ENCODE peak calls at places on chromosomes 11 and 22, in nine cellular contexts. R is stomach, B is HepG2, L is cardiac muscle cell, T is mesenchymal stem cell, I is PC-3, W is astrocyte, G is adrenal gland, M is choroid plexus epithelial cell. O is an unnamed sample.

GRCh38 chr11:100830978-100831732 is 144.1 kb downstream of the ARHGAP42 start:
- DNase-seq in R (no peak), B (no peak), L (no peak), T (peak; percentile 85), I (peak; percentile 80), W (peak; percentile 68), G (no peak), M (peak; percentile 82), O (peak; percentile 49)

GRCh38 chr11:110538154-110538553 is 108.4 kb downstream of the FDX1 start:
- DNase-seq in R (no peak), B (no peak), L (no peak), T (no peak), I (no peak), W (no peak), G (no peak), M (no peak), O (no peak)

GRCh38 chr11:2791139-2791520 is 91.3 kb upstream of the KCNQ1OT1 start:
- DNase-seq in R (peak; percentile 45), B (no peak), L (no peak), T (no peak), I (no peak), W (no peak), G (peak; percentile 44), M (no peak), O (peak; percentile 39)

GRCh38 chr11:32774081-32774480 is 20.4 kb downstream of the CCDC73 start:
- DNase-seq in R (no peak), B (no peak), L (no peak), T (no peak), I (no peak), W (no peak), G (no peak), M (no peak), O (no peak)

GRCh38 chr11:61627831-61628753 is 47.2 kb upstream of the SYT7 start:
- DNase-seq in R (peak; percentile 81), B (peak; percentile 57), L (peak; percentile 88), T (peak; percentile 61), I (peak; percentile 89), W (peak; percentile 40), G (peak; percentile 86), M (peak; percentile 81), O (no peak)

GRCh38 chr11:115724709-115725108 is 220.5 kb upstream of the CADM1 start:
- DNase-seq in R (no peak), B (no peak), L (no peak), T (peak; percentile 48), I (no peak), W (peak; percentile 72), G (no peak), M (no peak), O (peak; percentile 9)

GRCh38 chr11:127238321-127238720 is 237.8 kb upstream of the KIRREL3 start:
- DNase-seq in R (no peak), B (no peak), L (no peak), T (no peak), I (no peak), W (no peak), G (no peak), M (no peak), O (no peak)

GRCh38 chr11:8368194-8368593 is 104.5 kb upstream of the LMO1 start:
- DNase-seq in R (no peak), B (no peak), L (no peak), T (no peak), I (no peak), W (no peak), G (no peak), M (no peak), O (no peak)

GRCh38 chr11:34924714-34925113 is 8.3 kb downstream of the PDHX start:
- DNase-seq in R (no peak), B (no peak), L (no peak), T (no peak), I (no peak), W (no peak), G (no peak), M (no peak), O (no peak)

GRCh38 chr22:24938741-24939341 is 7.7 kb downstream of the LHFPL7 start:
- DNase-seq in R (no peak), B (peak; percentile 49), L (peak; percentile 72), T (peak; percentile 46), I (peak; percentile 72), W (no peak), G (no peak), M (peak; percentile 67), O (no peak)

GRCh38 chr11:33657757-33658156 is 42.9 kb downstream of the C11orf91 start:
- DNase-seq in R (no peak), B (no peak), L (no peak), T (no peak), I (no peak), W (no peak), G (peak; percentile 6), M (no peak), O (no peak)

GRCh38 chr22:45450931-45451651 is 37.6 kb downstream of the RIBC2 start:
- DNase-seq in R (no peak), B (no peak), L (no peak), T (peak; percentile 77), I (no peak), W (peak; percentile 88), G (no peak), M (peak; percentile 15), O (no peak)

GRCh38 chr11:48228761-48229160 is 12.2 kb downstream of the OR4B1 start:
- DNase-seq in R (no peak), B (no peak), L (no peak), T (no peak), I (no peak), W (no peak), G (no peak), M (no peak), O (no peak)

GRCh38 chr11:47359162-47359561 is 6.7 kb upstream of the MYBPC3 start:
- DNase-seq in R (no peak), B (no peak), L (no peak), T (no peak), I (no peak), W (no peak), G (no peak), M (no peak), O (no peak)

GRCh38 chr11:69486773-69487266 is 5.4 kb downstream of the LINC01488 start:
- DNase-seq in R (no peak), B (no peak), L (no peak), T (no peak), I (no peak), W (no peak), G (no peak), M (no peak), O (no peak)

GRCh38 chr11:111815489-111815888 is 49.3 kb upstream of the PPP2R1B start:
- DNase-seq in R (no peak), B (no peak), L (no peak), T (no peak), I (no peak), W (peak; percentile 46), G (no peak), M (no peak), O (no peak)

GRCh38 chr11:111811445-111811844 is 45.3 kb upstream of the PPP2R1B start:
- DNase-seq in R (no peak), B (no peak), L (no peak), T (no peak), I (no peak), W (no peak), G (no peak), M (no peak), O (no peak)

GRCh38 chr11:111812211-111812610 is 46.0 kb upstream of the PPP2R1B start:
- DNase-seq in R (no peak), B (no peak), L (no peak), T (no peak), I (no peak), W (no peak), G (no peak), M (no peak), O (no peak)

GRCh38 chr11:111814567-111814966 is 48.4 kb upstream of the PPP2R1B start:
- DNase-seq in R (no peak), B (no peak), L (no peak), T (peak; percentile 52), I (no peak), W (peak; percentile 70), G (no peak), M (peak; percentile 97), O (no peak)

GRCh38 chr11:111814106-111814505 is 47.9 kb upstream of the PPP2R1B start:
- DNase-seq in R (no peak), B (no peak), L (no peak), T (no peak), I (no peak), W (no peak), G (no peak), M (no peak), O (no peak)
- H3K4me3 ChIP-seq in R (no peak overlapping the region), B (no peak overlapping the region), L (no peak overlapping the region), T (no peak overlapping the region), I (no peak overlapping the region), W (no peak overlapping the region), G (no peak overlapping the region), M (peak overlapping the region; percentile 14), O (no peak overlapping the region)

DNA sequence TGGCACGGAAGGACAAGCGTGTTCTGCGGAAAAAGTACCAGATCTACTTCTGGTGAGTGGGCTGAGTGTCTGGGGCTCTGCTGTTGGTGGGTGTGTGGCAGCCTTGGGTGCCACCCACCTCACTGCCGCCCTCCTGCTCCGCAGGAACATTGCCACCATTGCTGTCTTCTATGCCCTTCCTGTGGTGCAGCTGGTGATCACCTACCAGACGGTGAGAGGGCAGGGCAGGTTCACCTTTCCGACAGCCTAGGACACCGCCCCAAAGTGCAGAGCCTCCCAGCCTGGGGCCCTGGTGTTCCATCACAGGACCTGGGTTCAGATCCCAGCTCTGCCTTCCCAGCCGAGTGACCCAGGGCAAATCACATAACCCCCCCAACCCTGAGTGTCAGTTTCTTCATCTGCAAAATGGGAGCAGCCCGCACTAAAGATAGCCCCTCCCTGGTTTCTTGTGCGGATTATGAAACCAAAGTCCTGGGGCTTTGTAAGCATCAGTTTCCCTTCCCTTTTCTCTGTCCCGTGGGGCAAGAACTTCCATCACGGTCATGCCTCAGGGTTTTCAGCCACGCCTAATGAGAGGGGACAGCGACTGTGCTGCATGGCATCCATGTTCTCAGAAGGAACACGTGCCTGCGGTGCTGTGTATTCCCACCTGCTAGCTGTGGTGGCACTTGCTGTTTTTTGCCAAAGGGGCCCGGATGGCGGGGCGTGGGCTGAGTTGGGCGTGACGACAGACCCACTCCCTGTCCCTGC is 9.8 kb upstream of the TAGLN start:
- DNase-seq in R (peak; percentile 24), B (no peak), L (no peak), T (no peak), I (no peak), W (no peak), G (no peak), M (no peak), O (peak; percentile 11)
- H3K4me3 ChIP-seq in R (no peak overlapping the region), B (no peak overlapping the region), L (no peak overlapping the region), T (no peak overlapping the region), I (no peak overlapping the region), W (no peak overlapping the region), G (no peak overlapping the region), M (no peak overlapping the region), O (no peak overlapping the region)

DNA sequence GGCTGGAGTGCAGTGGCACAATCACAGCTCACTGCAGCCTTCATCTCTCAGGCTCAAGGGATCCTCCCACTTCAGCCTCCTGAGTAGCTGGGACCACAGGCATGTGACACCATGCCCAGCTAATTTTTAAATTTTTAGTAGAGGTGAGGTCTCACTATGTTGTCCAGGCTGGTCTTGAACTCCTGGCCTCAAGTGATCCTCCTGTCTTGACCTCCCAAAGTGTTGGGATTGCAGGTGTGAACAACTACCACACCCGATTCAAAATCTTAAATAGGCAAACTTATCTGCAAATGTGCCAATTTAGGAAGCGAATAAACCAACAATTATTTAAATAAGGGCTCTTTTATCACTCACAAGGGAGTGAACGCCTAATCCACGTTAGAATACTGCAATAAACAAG is 3.2 kb upstream of the WEE1 start:
- DNase-seq in R (no peak), B (no peak), L (no peak), T (no peak), I (no peak), W (no peak), G (no peak), M (no peak), O (no peak)
- H3K4me3 ChIP-seq in R (no peak overlapping the region), B (peak overlapping the region; percentile 21), L (no peak overlapping the region), T (no peak overlapping the region), I (no peak overlapping the region), W (no peak overlapping the region), G (no peak overlapping the region), M (no peak overlapping the region), O (no peak overlapping the region)

GRCh38 chr11:1382831-1383607 is 6.7 kb upstream of the BRSK2 start:
- DNase-seq in R (peak; percentile 83), B (peak; percentile 22), L (peak; percentile 71), T (peak; percentile 84), I (peak; percentile 66), W (peak; percentile 46), G (peak; percentile 93), M (peak; percentile 65), O (peak; percentile 74)
- H3K4me3 ChIP-seq in R (peak overlapping the region; percentile 52), B (peak overlapping the region; percentile 66), L (peak overlapping the region; percentile 34), T (peak overlapping the region; percentile 73), I (peak overlapping the region; percentile 65), W (peak overlapping the region; percentile 48), G (no peak overlapping the region), M (peak overlapping the region; percentile 60), O (peak overlapping the region; percentile 40)

O was measured in SJSA1.